ENCODE peak calls at places on chromosomes 16 and 17, in four cellular contexts. B is natural killer cell, V is fibroblast of the aortic adventitia, T is body of pancreas. K is an unnamed sample.

GRCh38 chr17:74840989-74841666 is 18.6 kb downstream of the GRIN2C start:
- DNase-seq in B (no peak), V (peak), T (no peak), K (peak)

GRCh38 chr16:67877064-67877463 is 4.2 kb downstream of the EDC4 start:
- DNase-seq in B (no peak), T (no peak), V (no peak), K (no peak)

GRCh38 chr16:30934827-30935557 is 11.6 kb downstream of the FBXL19 start:
- DNase-seq in T (peak), B (no peak), V (peak), K (peak)

GRCh38 chr17:6269474-6269873 is 165.4 kb downstream of the AIPL1 start:
- DNase-seq in V (peak), T (no peak), B (no peak), K (peak)

GRCh38 chr17:52383493-52384100 is 225.1 kb upstream of the CA10 start:
- DNase-seq in B (no peak), V (no peak), T (peak), K (no peak)

GRCh38 chr16:88003736-88004135 is 52.5 kb downstream of the BANP start:
- DNase-seq in B (no peak), T (no peak), V (no peak), K (no peak)

GRCh38 chr16:50879873-50880695 is 138.2 kb downstream of the CYLD start:
- DNase-seq in T (peak), B (no peak), V (no peak), K (no peak)

GRCh38 chr16:425740-426114 is 278 bp downstream of the RAB11FIP3 start:
- DNase-seq in T (no peak), B (no peak), V (no peak), K (no peak)

GRCh38 chr17:68310141-68310540 is 18.8 kb downstream of the ARSG start:
- DNase-seq in B (no peak), T (no peak), V (no peak), K (no peak)

GRCh38 chr16:88554711-88555264 is 15.4 kb upstream of the ZC3H18 start:
- DNase-seq in B (no peak), T (no peak), V (no peak), K (no peak)

GRCh38 chr16:66936889-66937554 is 1.7 kb downstream of the CES2 start:
- DNase-seq in T (no peak), V (no peak), B (no peak), K (no peak)

GRCh38 chr16:18855196-18855595 is 53.8 kb upstream of the ARL6IP1 start:
- DNase-seq in B (no peak), T (no peak), V (no peak), K (no peak)

GRCh38 chr16:30748634-30749445 is 615 bp downstream of the PHKG2 start:
- DNase-seq in B (peak), T (peak), V (peak), K (peak)

GRCh38 chr16:85460252-85460982 is 152.7 kb upstream of the GSE1 start:
- DNase-seq in B (no peak), T (no peak), V (peak), K (no peak)

GRCh38 chr16:66223176-66223780 is 143.2 kb upstream of the CDH5 start:
- DNase-seq in B (no peak), V (peak), T (no peak), K (no peak)

GRCh38 chr17:55418369-55419268 is 3.0 kb downstream of the MMD start:
- DNase-seq in V (no peak), B (no peak), T (no peak), K (no peak)

GRCh38 chr17:42518046-42518754 is 17.8 kb upstream of the NAGLU start:
- DNase-seq in V (peak), B (no peak), T (peak), K (peak)

GRCh38 chr17:65749479-65749878 is 188.0 kb upstream of the AXIN2 start:
- DNase-seq in B (no peak), T (no peak), V (peak), K (peak)

GRCh38 chr17:40303009-40303657 is 5.8 kb upstream of the RARA start:
- DNase-seq in T (no peak), B (no peak), V (peak), K (peak)

GRCh38 chr17:78921437-78921971 is 3.7 kb downstream of the TIMP2 start:
- DNase-seq in V (peak), T (peak), B (no peak), K (no peak)

GRCh38 chr16:9123871-9124270 is 32.4 kb downstream of the HAPSTR1 start:
- DNase-seq in B (no peak), T (peak), V (no peak), K (no peak)

GRCh38 chr17:64024781-64025731 is 4.6 kb upstream of the ICAM2 start:
- DNase-seq in T (peak), V (no peak), B (peak), K (peak)

GRCh38 chr17:59349178-59349577 is 17.7 kb downstream of the YPEL2 start:
- DNase-seq in B (no peak), V (no peak), T (no peak), K (no peak)

GRCh38 chr16:9374076-9374475 is 282.6 kb downstream of the HAPSTR1 start:
- DNase-seq in B (no peak), T (no peak), V (no peak), K (no peak)

GRCh38 chr17:39650121-39650579 is 13.2 kb downstream of the STARD3 start:
- DNase-seq in T (no peak), V (no peak), B (no peak), K (no peak)

GRCh38 chr17:21129023-21129681 is 2.4 kb downstream of the DHRS7B start:
- DNase-seq in T (peak), B (no peak), V (peak), K (peak)

GRCh38 chr16:90031186-90031930 is 12.1 kb upstream of the DBNDD1 start:
- DNase-seq in V (no peak), T (no peak), B (no peak), K (no peak)

GRCh38 chr17:61139219-61139618 is 260.4 kb upstream of the TBX2 start:
- DNase-seq in T (no peak), B (peak), V (peak), K (peak)

GRCh38 chr17:79842656-79843474 is 3.6 kb upstream of the CBX4 start:
- DNase-seq in T (peak), B (peak), V (peak), K (no peak)

GRCh38 chr17:59361386-59361785 is 29.9 kb downstream of the YPEL2 start:
- DNase-seq in V (peak), T (no peak), B (no peak), K (peak)

GRCh38 chr16:15970202-15970601 is 20.8 kb downstream of the ABCC1 start:
- DNase-seq in V (no peak), B (no peak), T (no peak), K (no peak)

GRCh38 chr17:15946611-15947120 is 1.7 kb downstream of the ADORA2B start:
- DNase-seq in V (peak), T (no peak), B (no peak), K (no peak)

GRCh38 chr17:29469251-29469650 is 79.1 kb downstream of the TAOK1 start:
- DNase-seq in T (no peak), V (no peak), B (no peak), K (no peak)

GRCh38 chr16:64910351-64910750 is 211.5 kb downstream of the CDH11 start:
- DNase-seq in V (peak), B (no peak), T (peak), K (peak)

GRCh38 chr17:44607836-44608690 is 48.2 kb upstream of the MEIOC start:
- DNase-seq in V (peak), B (no peak), T (no peak), K (peak)

GRCh38 chr17:73489991-73490390 is 154.3 kb downstream of the SDK2 start:
- DNase-seq in T (no peak), B (no peak), V (no peak), K (no peak)

GRCh38 chr17:29158515-29159275 is 21.5 kb downstream of the MYO18A start:
- DNase-seq in V (peak), T (peak), B (no peak), K (peak)

GRCh38 chr17:78889525-78889924 is 13.5 kb downstream of the CEP295NL start:
- DNase-seq in B (no peak), T (no peak), V (no peak), K (no peak)

GRCh38 chr17:5813357-5813756 is 229.0 kb upstream of the NLRP1 start:
- DNase-seq in V (no peak), B (no peak), T (no peak), K (no peak)

GRCh38 chr17:67119102-67119501 is 74.7 kb downstream of the CACNG1 start:
- DNase-seq in V (no peak), T (no peak), B (no peak), K (no peak)

GRCh38 chr17:67111808-67112207 is 67.5 kb downstream of the CACNG1 start:
- DNase-seq in V (no peak), B (no peak), T (no peak), K (no peak)

GRCh38 chr17:67113481-67113880 is 69.1 kb downstream of the CACNG1 start:
- DNase-seq in V (no peak), T (no peak), B (no peak), K (no peak)

GRCh38 chr17:67111327-67111726 is 67.0 kb downstream of the CACNG1 start:
- DNase-seq in B (no peak), T (no peak), V (no peak), K (no peak)

DNA sequence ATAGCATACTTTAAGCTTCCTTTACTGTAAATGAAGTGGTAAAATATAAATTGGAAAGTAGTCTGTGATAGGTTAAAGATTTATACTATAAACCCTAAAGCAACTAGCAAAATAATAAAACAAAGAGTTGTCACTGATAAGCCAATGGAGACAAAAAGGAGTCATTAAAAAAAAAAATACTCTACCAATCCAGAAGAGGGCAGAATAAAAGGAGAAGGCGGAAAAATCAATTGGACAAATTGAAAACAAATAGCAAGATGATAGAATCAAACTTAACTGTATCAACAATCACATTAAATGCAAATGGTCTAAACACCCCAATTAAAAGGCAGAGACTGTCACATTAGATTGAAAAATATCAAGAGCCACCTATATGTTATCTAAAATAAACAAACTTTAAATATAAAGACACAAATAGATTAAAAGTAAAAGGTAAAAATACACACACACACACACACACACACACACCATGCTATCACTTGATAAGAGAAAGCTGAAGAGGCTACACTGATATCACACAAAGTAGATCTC is 71.8 kb downstream of the CACNG1 start:
- DNase-seq in V (no peak), B (no peak), T (no peak), K (no peak)
- TF ChIP-seq CTCF in V (no peak), B (no peak), T (no peak), K (peak)

GRCh38 chr17:22454070-22454999 is 762.0 kb downstream of the KCNJ18 start:
- DNase-seq in T (no peak), V (no peak), B (no peak), K (no peak)
- TF ChIP-seq CTCF in T (no peak), V (no peak), B (no peak), K (no peak)

GRCh38 chr17:32487460-32488176 is 825 bp downstream of the CDK5R1 start:
- DNase-seq in T (no peak), B (peak), V (no peak), K (no peak)
- TF ChIP-seq CTCF in T (no peak), B (no peak), V (no peak), K (no peak)

GRCh38 chr17:56652608-56653007 is 59.1 kb downstream of the NOG start:
- DNase-seq in V (no peak), B (no peak), T (no peak), K (peak)
- TF ChIP-seq CTCF in V (no peak), B (no peak), T (no peak), K (peak)

DNA sequence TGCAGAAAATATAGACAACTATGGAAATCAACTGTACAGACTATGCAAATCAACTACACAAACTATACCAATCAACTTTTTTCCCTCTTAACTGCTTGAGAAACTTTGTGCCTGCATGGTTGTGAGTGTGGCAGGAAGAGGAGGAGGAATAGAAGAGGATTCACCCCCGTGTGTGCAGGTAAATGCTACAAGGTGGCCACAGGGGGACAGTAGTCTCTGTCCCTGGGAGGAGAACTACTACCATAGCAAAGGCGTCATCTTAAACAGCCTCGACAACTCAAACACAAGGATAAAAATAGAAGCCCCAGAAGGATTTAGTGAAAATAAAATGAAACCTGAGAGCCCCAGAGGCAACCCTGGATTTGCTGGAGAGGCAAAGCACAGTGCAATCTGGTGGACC is 199.6 kb upstream of the DYNLRB2 start:
- DNase-seq in V (no peak), T (no peak), B (no peak), K (no peak)
- TF ChIP-seq CTCF in V (no peak), T (no peak), B (no peak), K (no peak)

DNA sequence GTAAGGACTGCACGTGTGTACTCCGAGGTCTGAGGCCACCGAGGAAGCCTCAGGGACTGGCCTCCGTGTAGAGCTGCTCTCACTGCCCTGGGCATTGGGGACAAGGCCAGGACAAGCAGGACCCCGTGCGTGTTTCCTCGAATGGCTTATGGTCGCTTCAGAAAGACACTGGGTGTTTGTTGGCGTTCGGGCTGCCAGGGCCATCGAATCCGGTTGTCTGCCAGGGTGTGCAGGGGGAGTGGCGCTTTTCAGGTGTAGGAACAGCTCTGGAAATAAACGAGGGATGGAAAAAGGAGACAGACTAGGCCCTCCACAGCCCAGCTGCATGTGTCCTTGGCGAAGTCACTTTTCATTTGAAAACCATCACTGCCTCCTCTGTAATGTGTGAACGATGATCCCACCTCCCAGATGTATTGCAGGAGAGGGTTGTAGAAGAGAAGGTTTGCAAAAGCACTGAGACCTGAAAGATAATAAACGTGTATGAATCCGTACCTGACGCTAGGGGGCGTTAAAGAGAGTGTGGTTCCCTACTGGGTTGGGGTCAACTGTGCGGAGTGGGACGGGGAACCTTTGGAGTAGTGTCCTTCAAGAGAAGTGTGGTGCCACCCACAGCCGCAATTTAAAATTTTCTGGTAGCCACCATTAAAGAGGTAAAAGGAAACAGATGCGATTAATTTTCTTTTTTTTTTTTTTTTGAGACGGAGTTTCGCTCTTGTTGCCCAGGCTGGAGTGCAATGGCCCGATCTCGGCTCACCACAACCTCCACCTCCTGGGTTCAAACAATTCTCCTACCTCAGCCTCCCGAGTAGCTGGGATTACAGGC is 2.1 kb upstream of the ZSCAN10 start:
- DNase-seq in B (no peak), V (no peak), T (no peak), K (peak)
- TF ChIP-seq CTCF in B (peak), V (peak), T (no peak), K (peak)

GRCh38 chr17:11144358-11145233 is 96.4 kb upstream of the SHISA6 start:
- DNase-seq in T (peak), B (no peak), V (peak), K (peak)
- TF ChIP-seq CTCF in T (peak), B (no peak), V (no peak), K (peak)

GRCh38 chr16:3874242-3874641 is 6.3 kb downstream of the CREBBP start:
- DNase-seq in B (no peak), V (no peak), T (no peak), K (no peak)

GRCh38 chr16:3874794-3875692 is 5.5 kb downstream of the CREBBP start:
- DNase-seq in T (no peak), B (no peak), V (no peak), K (no peak)

GRCh38 chr16:3876695-3877094 is 3.8 kb downstream of the CREBBP start:
- DNase-seq in V (no peak), B (no peak), T (no peak), K (peak)

GRCh38 chr16:3878610-3879009 is 1.9 kb downstream of the CREBBP start:
- DNase-seq in V (peak), T (no peak), B (no peak), K (peak)

GRCh38 chr16:3876160-3876559 is 4.4 kb downstream of the CREBBP start:
- DNase-seq in B (no peak), T (no peak), V (no peak), K (no peak)
- TF ChIP-seq CTCF in B (no peak), T (no peak), V (no peak), K (no peak)

DNA sequence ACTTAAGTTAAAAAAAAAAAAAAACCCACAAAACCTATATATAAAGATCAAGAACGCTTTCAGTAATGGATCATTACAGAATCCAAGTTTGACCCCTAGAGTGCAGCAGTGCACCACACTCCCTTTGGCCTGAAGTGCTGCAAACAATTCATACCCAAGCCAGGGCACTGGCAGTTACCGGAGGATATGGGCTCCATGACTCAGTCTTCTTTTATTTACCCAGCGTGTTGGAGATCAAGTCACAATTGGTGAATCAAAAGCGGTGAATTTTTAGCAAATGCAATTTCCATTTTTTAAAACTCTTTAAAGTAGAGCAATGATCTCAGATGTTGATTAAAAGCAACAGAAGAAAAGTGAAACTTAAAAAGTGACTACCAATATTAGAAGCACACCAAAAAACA is 46.5 kb downstream of the ZNF652 start:
- DNase-seq in V (peak), B (peak), T (peak), K (peak)
- TF ChIP-seq CTCF in V (peak), B (peak), T (peak), K (peak)

GRCh38 chr16:23140082-23140481 is 9.2 kb downstream of the USP31 start:
- DNase-seq in V (no peak), T (no peak), B (no peak), K (no peak)
- TF ChIP-seq CTCF in V (no peak), T (no peak), B (no peak), K (no peak)